ENCODE peak calls at places on chromosome 10, in four cellular contexts. One of them, this sample, is unnamed.
A peak's percentile ranks its signal among the peaks of the same experiment; 100 is the strongest.

GRCh38 chr10:77325233-77325537 is 312.4 kb downstream of the KCNMA1 start:
- DNase-seq in K562: no peak
- DNase-seq in HepG2: no peak
- DNase-seq in GM12878: no peak
- DNase-seq in this sample: no peak

GRCh38 chr10:44761076-44761475 is 150.1 kb upstream of the TMEM72 start:
- DNase-seq in K562: no peak
- DNase-seq in HepG2: no peak
- DNase-seq in GM12878: no peak
- DNase-seq in this sample: no peak

GRCh38 chr10:110392860-110393732 is 88.4 kb upstream of the SMNDC1 start:
- DNase-seq in K562: no peak
- DNase-seq in HepG2: no peak
- DNase-seq in GM12878: no peak
- DNase-seq in this sample: no peak

GRCh38 chr10:132539431-132539839 is 1.8 kb downstream of the INPP5A start:
- DNase-seq in K562: no peak
- DNase-seq in HepG2: no peak
- DNase-seq in GM12878: no peak
- DNase-seq in this sample: no peak

GRCh38 chr10:52064084-52064845 is 249.8 kb upstream of the DKK1 start:
- DNase-seq in K562: no peak
- DNase-seq in HepG2: no peak
- DNase-seq in GM12878: no peak
- DNase-seq in this sample: no peak

GRCh38 chr10:131311661-131312260 is at the start of gene TCERG1L:
- DNase-seq in K562: no peak
- DNase-seq in HepG2: no peak
- DNase-seq in GM12878: no peak
- DNase-seq in this sample: no peak

GRCh38 chr10:43252166-43252784 is 14.6 kb downstream of the RASGEF1A start:
- DNase-seq in K562: no peak
- DNase-seq in HepG2: no peak
- DNase-seq in GM12878: no peak
- DNase-seq in this sample: no peak

GRCh38 chr10:47104786-47105385 is 193.7 kb downstream of the PTPN20 start:
- DNase-seq in K562: no peak
- DNase-seq in HepG2: no peak
- DNase-seq in GM12878: no peak
- DNase-seq in this sample: no peak

GRCh38 chr10:74901240-74901827 is 74.9 kb downstream of the KAT6B start:
- DNase-seq in K562: no peak
- DNase-seq in HepG2: no peak
- DNase-seq in GM12878: no peak
- DNase-seq in this sample: no peak

GRCh38 chr10:77463967-77464745 is 173.5 kb downstream of the KCNMA1 start:
- DNase-seq in K562: no peak
- DNase-seq in HepG2: no peak
- DNase-seq in GM12878: no peak
- DNase-seq in this sample: no peak

GRCh38 chr10:27713906-27714305 is 31.7 kb downstream of the MKX start:
- DNase-seq in K562: no peak
- DNase-seq in HepG2: no peak
- DNase-seq in GM12878: no peak
- DNase-seq in this sample: peak; percentile 12

GRCh38 chr10:112314822-112315474 is 31.7 kb downstream of the TECTB start:
- DNase-seq in K562: peak; percentile 69
- DNase-seq in HepG2: peak; percentile 64
- DNase-seq in GM12878: no peak
- DNase-seq in this sample: peak; percentile 80

GRCh38 chr10:5565205-5565545 is 40.4 kb downstream of the CALML3 start:
- DNase-seq in K562: no peak
- DNase-seq in HepG2: no peak
- DNase-seq in GM12878: no peak
- DNase-seq in this sample: no peak

GRCh38 chr10:323651-324293 is 188.5 kb downstream of the ZMYND11 start:
- DNase-seq in K562: no peak
- DNase-seq in HepG2: peak; percentile 45
- DNase-seq in GM12878: peak; percentile 65
- DNase-seq in this sample: no peak

GRCh38 chr10:87646920-87647319 is 12.8 kb upstream of the PAPSS2 start:
- DNase-seq in K562: no peak
- DNase-seq in HepG2: no peak
- DNase-seq in GM12878: no peak
- DNase-seq in this sample: no peak

GRCh38 chr10:5582736-5583135 is 58.0 kb downstream of the CALML3 start:
- DNase-seq in K562: peak; percentile 65
- DNase-seq in HepG2: no peak
- DNase-seq in GM12878: no peak
- DNase-seq in this sample: no peak

GRCh38 chr10:31318382-31318853 is 598 bp upstream of the ZEB1 start:
- DNase-seq in K562: peak; percentile 51
- DNase-seq in HepG2: peak; percentile 12
- DNase-seq in GM12878: peak; percentile 79
- DNase-seq in this sample: peak; percentile 16

GRCh38 chr10:118471863-118472262 is 123.6 kb downstream of the PRLHR start:
- DNase-seq in K562: no peak
- DNase-seq in HepG2: no peak
- DNase-seq in GM12878: no peak
- DNase-seq in this sample: no peak

GRCh38 chr10:110170142-110170887 is 37.1 kb upstream of the MXI1 start:
- DNase-seq in K562: no peak
- DNase-seq in HepG2: no peak
- DNase-seq in GM12878: no peak
- DNase-seq in this sample: no peak

GRCh38 chr10:17737021-17737965 is 14.7 kb upstream of the TMEM236 start:
- DNase-seq in K562: no peak
- DNase-seq in HepG2: peak; percentile 24
- DNase-seq in GM12878: no peak
- DNase-seq in this sample: peak; percentile 26

GRCh38 chr10:15168296-15168780 is at the start of gene NMT2:
- DNase-seq in K562: peak; percentile 58
- DNase-seq in HepG2: peak; percentile 63
- DNase-seq in GM12878: no peak
- DNase-seq in this sample: no peak

GRCh38 chr10:98460837-98461499 is 14.2 kb upstream of the HPS1 start:
- DNase-seq in K562: peak; percentile 85
- DNase-seq in HepG2: peak; percentile 77
- DNase-seq in GM12878: no peak
- DNase-seq in this sample: no peak

GRCh38 chr10:19915125-19915524 is 98.9 kb downstream of the PLXDC2 start:
- DNase-seq in K562: no peak
- DNase-seq in HepG2: no peak
- DNase-seq in GM12878: no peak
- DNase-seq in this sample: no peak

GRCh38 chr10:88965016-88965415 is 12.4 kb upstream of the ACTA2 start:
- DNase-seq in K562: no peak
- DNase-seq in HepG2: no peak
- DNase-seq in GM12878: no peak
- DNase-seq in this sample: no peak

GRCh38 chr10:110525349-110526260 is 27.9 kb downstream of the DUSP5 start:
- DNase-seq in K562: no peak
- DNase-seq in HepG2: no peak
- DNase-seq in GM12878: no peak
- DNase-seq in this sample: no peak

GRCh38 chr10:105253843-105254242 is 612.8 kb downstream of the SORCS3 start:
- DNase-seq in K562: no peak
- DNase-seq in HepG2: no peak
- DNase-seq in GM12878: no peak
- DNase-seq in this sample: no peak

GRCh38 chr10:12351447-12351846 is 2.1 kb downstream of the CAMK1D start:
- DNase-seq in K562: no peak
- DNase-seq in HepG2: no peak
- DNase-seq in GM12878: no peak
- DNase-seq in this sample: no peak

GRCh38 chr10:117927871-117928270 is 118.9 kb downstream of the RAB11FIP2 start:
- DNase-seq in K562: no peak
- DNase-seq in HepG2: no peak
- DNase-seq in GM12878: no peak
- DNase-seq in this sample: no peak

GRCh38 chr10:93630609-93631320 is 18.4 kb downstream of the PDE6C start:
- DNase-seq in K562: no peak
- DNase-seq in HepG2: no peak
- DNase-seq in GM12878: no peak
- DNase-seq in this sample: no peak

GRCh38 chr10:15704581-15704968 is 15.1 kb downstream of the ITGA8 start:
- DNase-seq in K562: no peak
- DNase-seq in HepG2: no peak
- DNase-seq in GM12878: no peak
- DNase-seq in this sample: peak; percentile 30

GRCh38 chr10:88791924-88792323 is 10.6 kb upstream of the LIPM start:
- DNase-seq in K562: no peak
- DNase-seq in HepG2: peak; percentile 8
- DNase-seq in GM12878: peak; percentile 17
- DNase-seq in this sample: peak; percentile 63

GRCh38 chr10:93417886-93418285 is 64.2 kb downstream of the MYOF start:
- DNase-seq in K562: no peak
- DNase-seq in HepG2: no peak
- DNase-seq in GM12878: no peak
- DNase-seq in this sample: no peak

DNA sequence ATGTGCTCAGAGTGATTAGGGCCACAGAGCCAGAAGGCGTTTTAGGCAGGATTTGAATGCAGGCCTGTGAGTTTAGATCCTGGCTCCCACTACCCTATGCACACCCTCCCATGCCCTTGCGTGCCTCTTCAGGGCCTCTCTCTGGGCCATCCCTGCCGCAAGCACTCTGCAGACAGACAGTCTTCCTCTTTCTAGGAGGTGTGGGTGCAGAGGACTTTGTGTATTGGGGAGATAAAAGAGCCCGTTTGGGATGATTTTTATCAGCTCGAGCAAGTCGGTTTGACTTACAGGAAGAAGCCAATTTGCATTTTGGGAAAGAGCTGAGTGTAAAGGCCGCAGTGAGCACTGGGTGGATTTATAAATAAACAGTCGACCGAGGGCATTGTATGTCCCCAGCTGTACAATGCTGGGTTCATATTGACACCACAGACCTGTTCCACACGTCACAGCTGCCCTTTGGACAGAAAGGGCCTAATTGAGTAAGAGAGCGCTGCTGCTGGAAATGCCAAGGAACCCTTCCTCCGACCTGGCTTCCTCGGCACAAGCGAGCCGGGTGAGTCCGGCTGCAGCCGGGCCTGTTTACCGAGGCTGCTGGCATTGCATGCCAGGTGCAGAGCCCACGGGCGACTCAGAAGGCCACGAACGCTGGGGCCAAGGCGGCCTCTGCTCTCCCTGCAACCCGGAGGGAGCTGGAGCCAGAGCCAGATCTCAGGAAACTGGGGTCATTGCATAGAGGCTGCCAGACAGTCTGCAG is 25.1 kb downstream of the ZMIZ1 start:
- DNase-seq in K562: peak; percentile 82
- DNase-seq in HepG2: peak; percentile 97
- DNase-seq in GM12878: peak; percentile 39
- DNase-seq in this sample: no peak
- TF ChIP-seq FOXK2 in K562: peak; percentile 35
- TF ChIP-seq FOXK2 in HepG2: peak; percentile 87
- TF ChIP-seq FOXK2 in GM12878: no peak
- TF ChIP-seq FOXK2 in this sample: no peak

GRCh38 chr10:126160971-126161630 is 227.2 kb downstream of the ADAM12 start:
- DNase-seq in K562: no peak
- DNase-seq in HepG2: no peak
- DNase-seq in GM12878: no peak
- DNase-seq in this sample: peak; percentile 68
- TF ChIP-seq FOXK2 in K562: no peak
- TF ChIP-seq FOXK2 in HepG2: no peak
- TF ChIP-seq FOXK2 in GM12878: no peak
- TF ChIP-seq FOXK2 in this sample: no peak

DNA sequence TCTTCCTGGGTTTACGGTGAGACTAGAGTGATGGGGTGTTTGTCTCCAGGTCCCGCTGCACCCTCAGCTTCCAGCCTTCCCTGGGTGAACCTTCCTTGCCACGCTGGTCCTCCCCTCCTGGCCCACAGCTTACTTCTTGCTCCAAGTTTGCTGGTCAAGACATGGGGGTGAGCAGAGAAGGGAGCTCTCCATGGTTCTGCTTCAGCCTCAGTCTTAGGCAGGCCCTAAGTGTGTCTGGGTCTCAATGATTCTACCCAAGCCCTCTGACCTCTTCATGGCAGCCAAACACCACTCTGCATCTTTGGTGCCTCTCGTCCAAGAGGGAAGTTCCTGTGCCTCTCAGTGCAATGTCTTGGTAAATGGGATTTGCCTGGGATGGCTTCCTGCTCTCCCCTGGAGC is 356.5 kb upstream of the KLF6 start:
- DNase-seq in K562: no peak
- DNase-seq in HepG2: no peak
- DNase-seq in GM12878: no peak
- DNase-seq in this sample: no peak
- TF ChIP-seq FOXK2 in K562: no peak
- TF ChIP-seq FOXK2 in HepG2: no peak
- TF ChIP-seq FOXK2 in GM12878: no peak
- TF ChIP-seq FOXK2 in this sample: no peak

GRCh38 chr10:125002044-125002422 is 60.1 kb downstream of the ZRANB1 start:
- DNase-seq in K562: no peak
- DNase-seq in HepG2: no peak
- DNase-seq in GM12878: no peak
- DNase-seq in this sample: no peak

GRCh38 chr10:124998624-124999291 is 56.8 kb downstream of the ZRANB1 start:
- DNase-seq in K562: no peak
- DNase-seq in HepG2: no peak
- DNase-seq in GM12878: no peak
- DNase-seq in this sample: no peak

GRCh38 chr10:125001313-125002043 is 59.6 kb downstream of the ZRANB1 start:
- DNase-seq in K562: no peak
- DNase-seq in HepG2: no peak
- DNase-seq in GM12878: no peak
- DNase-seq in this sample: no peak

GRCh38 chr10:124999433-125000365 is 57.8 kb downstream of the ZRANB1 start:
- DNase-seq in K562: no peak
- DNase-seq in HepG2: no peak
- DNase-seq in GM12878: no peak
- DNase-seq in this sample: no peak

GRCh38 chr10:125000366-125001312 is 58.7 kb downstream of the ZRANB1 start:
- DNase-seq in K562: no peak
- DNase-seq in HepG2: no peak
- DNase-seq in GM12878: no peak
- DNase-seq in this sample: peak; percentile 39
- TF ChIP-seq FOXK2 in K562: no peak
- TF ChIP-seq FOXK2 in HepG2: no peak
- TF ChIP-seq FOXK2 in GM12878: no peak
- TF ChIP-seq FOXK2 in this sample: no peak

GRCh38 chr10:71284544-71285179 is 34.4 kb upstream of the SLC29A3 start:
- DNase-seq in K562: no peak
- DNase-seq in HepG2: no peak
- DNase-seq in GM12878: no peak
- DNase-seq in this sample: no peak

GRCh38 chr10:71283410-71283809 is 35.6 kb upstream of the SLC29A3 start:
- DNase-seq in K562: no peak
- DNase-seq in HepG2: no peak
- DNase-seq in GM12878: no peak
- DNase-seq in this sample: no peak

GRCh38 chr10:71285986-71286385 is 33.1 kb upstream of the SLC29A3 start:
- DNase-seq in K562: no peak
- DNase-seq in HepG2: no peak
- DNase-seq in GM12878: no peak
- DNase-seq in this sample: no peak

GRCh38 chr10:71286521-71287294 is 32.4 kb upstream of the SLC29A3 start:
- DNase-seq in K562: no peak
- DNase-seq in HepG2: no peak
- DNase-seq in GM12878: no peak
- DNase-seq in this sample: no peak

GRCh38 chr10:71285180-71285545 is 33.9 kb upstream of the SLC29A3 start:
- DNase-seq in K562: peak; percentile 80
- DNase-seq in HepG2: peak; percentile 28
- DNase-seq in GM12878: no peak
- DNase-seq in this sample: peak; percentile 72
- TF ChIP-seq FOXK2 in K562: no peak
- TF ChIP-seq FOXK2 in HepG2: no peak
- TF ChIP-seq FOXK2 in GM12878: no peak
- TF ChIP-seq FOXK2 in this sample: no peak